ENCODE peak calls at places on chromosomes 4 and X, in eight cellular contexts. One of them, this sample, is unnamed.

GRCh38 chrX:17412692-17413091 is 37.7 kb downstream of the NHS start:
- DNase-seq in Karpas-422: no peak
- DNase-seq in mesendoderm: no peak
- DNase-seq in tibial artery: no peak
- DNase-seq in GM10248: no peak
- DNase-seq in AG09309: peak
- DNase-seq in germinal center: no peak
- DNase-seq in CD8-positive, alpha-beta memory T cell: no peak
- DNase-seq in this sample: no peak

GRCh38 chr4:145012841-145013240 is 85.2 kb downstream of the ANAPC10 start:
- DNase-seq in tibial artery: no peak
- DNase-seq in Karpas-422: no peak
- DNase-seq in CD8-positive, alpha-beta memory T cell: no peak
- DNase-seq in germinal center: no peak
- DNase-seq in mesendoderm: peak
- DNase-seq in GM10248: no peak
- DNase-seq in AG09309: no peak
- DNase-seq in this sample: no peak

GRCh38 chr4:73917081-73917501 is 47.9 kb downstream of the CXCL1 start:
- DNase-seq in AG09309: peak
- DNase-seq in Karpas-422: no peak
- DNase-seq in CD8-positive, alpha-beta memory T cell: no peak
- DNase-seq in germinal center: no peak
- DNase-seq in GM10248: no peak
- DNase-seq in mesendoderm: no peak
- DNase-seq in tibial artery: no peak
- DNase-seq in this sample: no peak

GRCh38 chrX:67718926-67719325 is 175.1 kb downstream of the AR start:
- DNase-seq in mesendoderm: no peak
- DNase-seq in tibial artery: no peak
- DNase-seq in Karpas-422: no peak
- DNase-seq in germinal center: no peak
- DNase-seq in CD8-positive, alpha-beta memory T cell: no peak
- DNase-seq in AG09309: no peak
- DNase-seq in GM10248: no peak
- DNase-seq in this sample: no peak

GRCh38 chrX:15882704-15883539 is 28.3 kb upstream of the AP1S2 start:
- DNase-seq in GM10248: no peak
- DNase-seq in AG09309: no peak
- DNase-seq in CD8-positive, alpha-beta memory T cell: no peak
- DNase-seq in Karpas-422: peak
- DNase-seq in mesendoderm: no peak
- DNase-seq in germinal center: no peak
- DNase-seq in tibial artery: no peak
- DNase-seq in this sample: no peak

GRCh38 chr4:80926446-80926845 is 104.1 kb upstream of the BMP3 start:
- DNase-seq in Karpas-422: no peak
- DNase-seq in GM10248: no peak
- DNase-seq in tibial artery: no peak
- DNase-seq in mesendoderm: no peak
- DNase-seq in CD8-positive, alpha-beta memory T cell: no peak
- DNase-seq in AG09309: no peak
- DNase-seq in germinal center: no peak
- DNase-seq in this sample: no peak

GRCh38 chrX:13398073-13398823 is 78.4 kb upstream of the ATXN3L start:
- DNase-seq in CD8-positive, alpha-beta memory T cell: no peak
- DNase-seq in tibial artery: peak
- DNase-seq in AG09309: peak
- DNase-seq in GM10248: no peak
- DNase-seq in mesendoderm: peak
- DNase-seq in Karpas-422: peak
- DNase-seq in germinal center: no peak
- DNase-seq in this sample: no peak

GRCh38 chr4:154818230-154818629 is 37.2 kb downstream of the RBM46 start:
- DNase-seq in germinal center: no peak
- DNase-seq in GM10248: no peak
- DNase-seq in AG09309: no peak
- DNase-seq in tibial artery: no peak
- DNase-seq in CD8-positive, alpha-beta memory T cell: no peak
- DNase-seq in Karpas-422: no peak
- DNase-seq in mesendoderm: no peak
- DNase-seq in this sample: no peak

GRCh38 chr4:76708986-76709385 is 189.0 kb downstream of the SOWAHB start:
- DNase-seq in GM10248: no peak
- DNase-seq in CD8-positive, alpha-beta memory T cell: no peak
- DNase-seq in AG09309: no peak
- DNase-seq in mesendoderm: no peak
- DNase-seq in germinal center: no peak
- DNase-seq in Karpas-422: no peak
- DNase-seq in tibial artery: no peak
- DNase-seq in this sample: no peak

GRCh38 chr4:81722229-81722900 is 250.7 kb upstream of the RASGEF1B start:
- DNase-seq in germinal center: no peak
- DNase-seq in GM10248: no peak
- DNase-seq in CD8-positive, alpha-beta memory T cell: no peak
- DNase-seq in mesendoderm: no peak
- DNase-seq in tibial artery: no peak
- DNase-seq in AG09309: no peak
- DNase-seq in Karpas-422: no peak
- DNase-seq in this sample: no peak

GRCh38 chr4:6674500-6675149 is 19.1 kb upstream of the S100P start:
- DNase-seq in tibial artery: peak
- DNase-seq in Karpas-422: peak
- DNase-seq in CD8-positive, alpha-beta memory T cell: peak
- DNase-seq in AG09309: no peak
- DNase-seq in GM10248: peak
- DNase-seq in germinal center: peak
- DNase-seq in mesendoderm: peak
- DNase-seq in this sample: no peak

GRCh38 chrX:118644378-118644777 is 83.0 kb upstream of the IL13RA1 start:
- DNase-seq in Karpas-422: no peak
- DNase-seq in AG09309: peak
- DNase-seq in GM10248: no peak
- DNase-seq in CD8-positive, alpha-beta memory T cell: no peak
- DNase-seq in germinal center: no peak
- DNase-seq in tibial artery: no peak
- DNase-seq in mesendoderm: peak
- DNase-seq in this sample: no peak

GRCh38 chr4:114108869-114109268 is 129.4 kb upstream of the ARSJ start:
- DNase-seq in CD8-positive, alpha-beta memory T cell: no peak
- DNase-seq in germinal center: no peak
- DNase-seq in Karpas-422: no peak
- DNase-seq in GM10248: no peak
- DNase-seq in mesendoderm: peak
- DNase-seq in tibial artery: no peak
- DNase-seq in AG09309: no peak
- DNase-seq in this sample: no peak

GRCh38 chr4:110075083-110075738 is 123.2 kb downstream of the ELOVL6 start:
- DNase-seq in tibial artery: no peak
- DNase-seq in germinal center: no peak
- DNase-seq in GM10248: no peak
- DNase-seq in mesendoderm: no peak
- DNase-seq in AG09309: no peak
- DNase-seq in Karpas-422: no peak
- DNase-seq in CD8-positive, alpha-beta memory T cell: no peak
- DNase-seq in this sample: no peak

GRCh38 chrX:153411255-153411987 is at the start of gene ZFP92:
- DNase-seq in CD8-positive, alpha-beta memory T cell: peak
- DNase-seq in AG09309: no peak
- DNase-seq in Karpas-422: no peak
- DNase-seq in GM10248: peak
- DNase-seq in tibial artery: no peak
- DNase-seq in germinal center: peak
- DNase-seq in mesendoderm: no peak
- DNase-seq in this sample: no peak

GRCh38 chrX:20026278-20026677 is 35.4 kb upstream of the BCLAF3 start:
- DNase-seq in GM10248: no peak
- DNase-seq in CD8-positive, alpha-beta memory T cell: no peak
- DNase-seq in AG09309: no peak
- DNase-seq in Karpas-422: no peak
- DNase-seq in germinal center: no peak
- DNase-seq in tibial artery: no peak
- DNase-seq in mesendoderm: peak
- DNase-seq in this sample: no peak

GRCh38 chrX:124524852-124525251 is 178.5 kb downstream of the SH2D1A start:
- DNase-seq in Karpas-422: no peak
- DNase-seq in AG09309: no peak
- DNase-seq in germinal center: no peak
- DNase-seq in tibial artery: no peak
- DNase-seq in GM10248: no peak
- DNase-seq in CD8-positive, alpha-beta memory T cell: no peak
- DNase-seq in mesendoderm: no peak
- DNase-seq in this sample: no peak

GRCh38 chr4:149897784-149898183 is 82.1 kb upstream of the IQCM start:
- DNase-seq in germinal center: no peak
- DNase-seq in GM10248: no peak
- DNase-seq in tibial artery: no peak
- DNase-seq in AG09309: no peak
- DNase-seq in CD8-positive, alpha-beta memory T cell: no peak
- DNase-seq in mesendoderm: peak
- DNase-seq in Karpas-422: peak
- DNase-seq in this sample: no peak

GRCh38 chr4:188417181-188417580 is 277.9 kb downstream of the TRIML1 start:
- DNase-seq in Karpas-422: peak
- DNase-seq in mesendoderm: peak
- DNase-seq in CD8-positive, alpha-beta memory T cell: no peak
- DNase-seq in AG09309: no peak
- DNase-seq in GM10248: no peak
- DNase-seq in germinal center: no peak
- DNase-seq in tibial artery: no peak
- DNase-seq in this sample: no peak

GRCh38 chrX:41010188-41010846 is 74.9 kb upstream of the USP9X start:
- DNase-seq in CD8-positive, alpha-beta memory T cell: peak
- DNase-seq in Karpas-422: no peak
- DNase-seq in GM10248: peak
- DNase-seq in germinal center: peak
- DNase-seq in AG09309: peak
- DNase-seq in tibial artery: peak
- DNase-seq in mesendoderm: peak
- DNase-seq in this sample: peak

GRCh38 chr4:67765401-67765800 is 11.2 kb upstream of the GNRHR start:
- DNase-seq in tibial artery: no peak
- DNase-seq in AG09309: no peak
- DNase-seq in germinal center: no peak
- DNase-seq in CD8-positive, alpha-beta memory T cell: no peak
- DNase-seq in Karpas-422: no peak
- DNase-seq in GM10248: no peak
- DNase-seq in mesendoderm: no peak
- DNase-seq in this sample: no peak

GRCh38 chr4:153448003-153448731 is 18.0 kb upstream of the TMEM131L start:
- DNase-seq in tibial artery: no peak
- DNase-seq in germinal center: no peak
- DNase-seq in mesendoderm: no peak
- DNase-seq in CD8-positive, alpha-beta memory T cell: no peak
- DNase-seq in Karpas-422: no peak
- DNase-seq in GM10248: no peak
- DNase-seq in AG09309: no peak
- DNase-seq in this sample: no peak

GRCh38 chr4:86664959-86665358 is 70.8 kb downstream of the PTPN13 start:
- DNase-seq in tibial artery: no peak
- DNase-seq in GM10248: no peak
- DNase-seq in Karpas-422: no peak
- DNase-seq in AG09309: peak
- DNase-seq in germinal center: no peak
- DNase-seq in mesendoderm: peak
- DNase-seq in CD8-positive, alpha-beta memory T cell: no peak
- DNase-seq in this sample: no peak

GRCh38 chrX:15820106-15821073 is 30.1 kb downstream of the ZRSR2 start:
- DNase-seq in mesendoderm: no peak
- DNase-seq in tibial artery: no peak
- DNase-seq in AG09309: no peak
- DNase-seq in GM10248: no peak
- DNase-seq in Karpas-422: no peak
- DNase-seq in CD8-positive, alpha-beta memory T cell: no peak
- DNase-seq in germinal center: no peak
- DNase-seq in this sample: no peak

GRCh38 chr4:95250544-95251137 is 298.1 kb downstream of the UNC5C start:
- DNase-seq in germinal center: no peak
- DNase-seq in Karpas-422: no peak
- DNase-seq in GM10248: no peak
- DNase-seq in mesendoderm: no peak
- DNase-seq in tibial artery: no peak
- DNase-seq in CD8-positive, alpha-beta memory T cell: no peak
- DNase-seq in AG09309: no peak
- DNase-seq in this sample: no peak

GRCh38 chr4:101850698-101851097 is 60.2 kb downstream of the BANK1 start:
- DNase-seq in AG09309: no peak
- DNase-seq in germinal center: no peak
- DNase-seq in mesendoderm: no peak
- DNase-seq in tibial artery: no peak
- DNase-seq in Karpas-422: no peak
- DNase-seq in GM10248: no peak
- DNase-seq in CD8-positive, alpha-beta memory T cell: no peak
- DNase-seq in this sample: no peak

GRCh38 chr4:168744021-168744420 is 247.2 kb downstream of the PALLD start:
- DNase-seq in AG09309: no peak
- DNase-seq in germinal center: no peak
- DNase-seq in Karpas-422: no peak
- DNase-seq in GM10248: no peak
- DNase-seq in mesendoderm: no peak
- DNase-seq in CD8-positive, alpha-beta memory T cell: no peak
- DNase-seq in tibial artery: no peak
- DNase-seq in this sample: no peak

GRCh38 chr4:122364700-122365404 is 14.0 kb upstream of the ADAD1 start:
- DNase-seq in CD8-positive, alpha-beta memory T cell: peak
- DNase-seq in AG09309: no peak
- DNase-seq in GM10248: no peak
- DNase-seq in Karpas-422: no peak
- DNase-seq in tibial artery: no peak
- DNase-seq in mesendoderm: peak
- DNase-seq in germinal center: no peak
- DNase-seq in this sample: no peak

GRCh38 chr4:56650259-56651070 is 30.6 kb downstream of the HOPX start:
- DNase-seq in GM10248: no peak
- DNase-seq in germinal center: no peak
- DNase-seq in Karpas-422: no peak
- DNase-seq in mesendoderm: no peak
- DNase-seq in CD8-positive, alpha-beta memory T cell: no peak
- DNase-seq in tibial artery: no peak
- DNase-seq in AG09309: no peak
- DNase-seq in this sample: no peak

GRCh38 chr4:108926058-108926457 is 163.2 kb upstream of the ETNPPL start:
- DNase-seq in AG09309: no peak
- DNase-seq in GM10248: no peak
- DNase-seq in tibial artery: no peak
- DNase-seq in CD8-positive, alpha-beta memory T cell: no peak
- DNase-seq in Karpas-422: no peak
- DNase-seq in mesendoderm: no peak
- DNase-seq in germinal center: no peak
- DNase-seq in this sample: no peak

GRCh38 chrX:3216581-3216980 is 129.9 kb downstream of the MXRA5 start:
- DNase-seq in GM10248: no peak
- DNase-seq in germinal center: no peak
- DNase-seq in AG09309: no peak
- DNase-seq in CD8-positive, alpha-beta memory T cell: no peak
- DNase-seq in mesendoderm: no peak
- DNase-seq in Karpas-422: no peak
- DNase-seq in tibial artery: no peak
- DNase-seq in this sample: no peak

GRCh38 chr4:3630934-3631585 is 98.8 kb upstream of the LRPAP1 start:
- DNase-seq in germinal center: no peak
- DNase-seq in GM10248: no peak
- DNase-seq in tibial artery: no peak
- DNase-seq in CD8-positive, alpha-beta memory T cell: no peak
- DNase-seq in AG09309: no peak
- DNase-seq in mesendoderm: no peak
- DNase-seq in Karpas-422: no peak
- DNase-seq in this sample: no peak

GRCh38 chr4:68368566-68369473 is 18.9 kb upstream of the YTHDC1 start:
- DNase-seq in tibial artery: no peak
- DNase-seq in CD8-positive, alpha-beta memory T cell: no peak
- DNase-seq in germinal center: no peak
- DNase-seq in mesendoderm: no peak
- DNase-seq in GM10248: no peak
- DNase-seq in AG09309: peak
- DNase-seq in Karpas-422: no peak
- DNase-seq in this sample: no peak

GRCh38 chr4:102620697-102621497 is 119.7 kb downstream of the NFKB1 start:
- DNase-seq in mesendoderm: peak
- DNase-seq in Karpas-422: peak
- DNase-seq in CD8-positive, alpha-beta memory T cell: no peak
- DNase-seq in AG09309: peak
- DNase-seq in tibial artery: no peak
- DNase-seq in germinal center: peak
- DNase-seq in GM10248: peak
- DNase-seq in this sample: peak

This sample was measured in occipital lobe.